ENCODE peak calls at places on chromosomes 13 and 19, in ten cellular contexts. F is NB4; I is PC-3; P is lower leg skin; J is keratinocyte; K is GM12865; D is bronchial epithelial cell; Y is left ventricle myocardium inferior; A is OCI-LY7; X is activated CD8-positive, alpha-beta T cell treated with anti-CD3 and anti-CD28 coated beads for 36 hours. E is an unnamed sample.

GRCh38 chr13:47085346-47085745 is 188.5 kb upstream of the HTR2A start:
- DNase-seq in J (no peak), D (peak; percentile 6), P (no peak), X (no peak), A (no peak), K (no peak), I (peak; percentile 37), F (no peak), Y (no peak), E (no peak)

GRCh38 chr13:28705734-28706133 is 13.0 kb downstream of the SLC46A3 start:
- DNase-seq in I (no peak), X (no peak), F (no peak), K (no peak), A (no peak), P (no peak), Y (no peak), D (no peak), J (no peak), E (no peak)

GRCh38 chr19:45097776-45098520 is 5.0 kb downstream of the PPP1R37 start:
- DNase-seq in F (peak; percentile 70), Y (peak; percentile 29), K (no peak), J (no peak), D (peak; percentile 83), A (no peak), P (peak; percentile 61), I (peak; percentile 87), X (no peak), E (no peak)

GRCh38 chr13:40626977-40627376 is 39.5 kb downstream of the FOXO1 start:
- DNase-seq in Y (no peak), J (no peak), D (no peak), K (no peak), A (no peak), X (no peak), F (no peak), P (no peak), I (no peak), E (no peak)

GRCh38 chr13:39269411-39269810 is 231.2 kb downstream of the NHLRC3 start:
- DNase-seq in D (no peak), K (no peak), F (no peak), P (no peak), J (no peak), Y (no peak), A (no peak), X (no peak), I (no peak), E (no peak)

GRCh38 chr13:104678161-104678560 is 1611.9 kb upstream of the SLC10A2 start:
- DNase-seq in J (no peak), Y (no peak), X (no peak), F (no peak), K (no peak), I (no peak), P (no peak), A (no peak), D (no peak), E (no peak)

GRCh38 chr13:38173403-38173802 is 176.2 kb upstream of the UFM1 start:
- DNase-seq in Y (no peak), A (no peak), F (no peak), P (no peak), I (no peak), J (no peak), X (no peak), K (no peak), D (no peak), E (no peak)

GRCh38 chr19:40026597-40026970 is 29.4 kb downstream of the ZNF780B start:
- DNase-seq in K (no peak), P (no peak), D (no peak), A (no peak), X (no peak), F (no peak), J (no peak), Y (no peak), I (no peak), E (no peak)

GRCh38 chr19:17751912-17752273 is 616 bp downstream of the FCHO1 start:
- DNase-seq in D (no peak), Y (no peak), X (no peak), J (no peak), A (no peak), F (peak; percentile 65), I (no peak), P (no peak), K (peak; percentile 64), E (peak; percentile 30)

GRCh38 chr13:29483211-29483610 is 112.3 kb downstream of the SLC7A1 start:
- DNase-seq in I (no peak), P (no peak), F (no peak), D (no peak), J (no peak), Y (peak; percentile 72), X (no peak), K (no peak), A (no peak), E (no peak)

GRCh38 chr19:45607071-45608029 is 5.3 kb upstream of the GPR4 start:
- DNase-seq in P (peak; percentile 51), A (peak; percentile 28), X (peak; percentile 47), Y (peak; percentile 79), J (no peak), F (peak; percentile 50), I (peak; percentile 76), D (peak; percentile 44), K (peak; percentile 52), E (no peak)

GRCh38 chr19:5338661-5339469 is 1.7 kb downstream of the PTPRS start:
- DNase-seq in D (no peak), I (no peak), Y (no peak), K (no peak), A (no peak), F (peak; percentile 15), X (no peak), J (no peak), P (no peak), E (peak; percentile 73)
- TF ChIP-seq CTCF in D (no peak), I (no peak), Y (no peak), K (no peak), A (peak; percentile 48), F (no peak), X (no peak), J (no peak), P (no peak), E (no peak)

GRCh38 chr13:102443234-102443633 is 41.4 kb upstream of the FGF14 start:
- DNase-seq in I (no peak), P (no peak), A (no peak), Y (no peak), F (no peak), X (no peak), D (peak; percentile 8), K (no peak), J (no peak), E (no peak)

GRCh38 chr13:102441085-102441484 is 39.2 kb upstream of the FGF14 start:
- DNase-seq in A (no peak), Y (no peak), D (no peak), J (no peak), X (no peak), K (no peak), P (no peak), I (no peak), F (no peak), E (no peak)

DNA sequence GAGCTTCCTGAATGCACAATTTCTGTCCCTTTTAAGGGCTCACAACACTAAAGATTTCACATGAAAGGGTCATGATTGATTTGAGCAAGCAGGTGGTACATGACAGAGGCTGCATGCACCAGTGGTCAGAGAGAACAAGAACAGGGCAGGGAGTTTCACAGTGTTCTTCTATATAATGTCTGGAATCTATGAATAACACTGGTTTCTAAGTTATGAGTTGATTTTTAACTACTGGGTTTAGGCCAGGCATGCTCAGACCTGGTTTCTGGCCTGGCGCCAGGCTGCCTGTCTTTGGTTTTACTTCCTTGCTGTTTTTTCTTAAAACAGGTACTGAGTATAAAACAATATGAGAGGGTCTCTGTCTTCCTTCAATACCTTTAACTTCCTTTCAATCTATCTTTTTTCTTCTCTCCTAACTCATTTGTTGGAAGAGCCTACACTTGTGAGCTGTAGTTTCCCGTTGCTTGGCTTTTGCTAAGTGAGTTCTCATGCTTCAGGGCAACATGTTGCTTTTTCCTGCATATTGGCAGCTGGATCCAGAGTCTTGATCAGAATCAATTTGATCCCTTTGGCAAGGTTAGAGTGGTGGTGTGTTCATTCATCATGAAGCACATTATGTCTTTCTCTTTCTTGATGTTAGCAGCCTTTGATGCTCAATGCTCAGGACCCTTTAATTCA is 38.5 kb upstream of the FGF14 start:
- DNase-seq in K (peak; percentile 72), Y (no peak), F (no peak), X (no peak), J (peak; percentile 19), I (no peak), A (peak; percentile 51), P (no peak), D (peak; percentile 67), E (peak; percentile 13)
- TF ChIP-seq CTCF in K (no peak), Y (no peak), F (no peak), X (no peak), J (no peak), I (no peak), A (no peak), P (no peak), D (no peak), E (no peak)

GRCh38 chr13:25268561-25268960 is 18.7 kb downstream of the MTMR6 start:
- DNase-seq in Y (no peak), A (no peak), K (no peak), I (no peak), J (no peak), P (no peak), F (no peak), D (no peak), X (no peak), E (no peak)

GRCh38 chr13:25262261-25262660 is 25.0 kb downstream of the MTMR6 start:
- DNase-seq in K (no peak), J (no peak), P (no peak), D (no peak), X (no peak), Y (no peak), A (no peak), F (no peak), I (no peak), E (no peak)

GRCh38 chr13:25267715-25268114 is 19.6 kb downstream of the MTMR6 start:
- DNase-seq in D (no peak), P (no peak), J (no peak), Y (no peak), X (no peak), K (peak; percentile 16), A (peak; percentile 33), F (peak; percentile 44), I (peak; percentile 18), E (no peak)
- TF ChIP-seq CTCF in D (peak; percentile 7), P (no peak), J (no peak), Y (peak; percentile 21), X (peak; percentile 52), K (peak; percentile 13), A (peak; percentile 61), F (peak; percentile 35), I (peak; percentile 33), E (no peak)

DNA sequence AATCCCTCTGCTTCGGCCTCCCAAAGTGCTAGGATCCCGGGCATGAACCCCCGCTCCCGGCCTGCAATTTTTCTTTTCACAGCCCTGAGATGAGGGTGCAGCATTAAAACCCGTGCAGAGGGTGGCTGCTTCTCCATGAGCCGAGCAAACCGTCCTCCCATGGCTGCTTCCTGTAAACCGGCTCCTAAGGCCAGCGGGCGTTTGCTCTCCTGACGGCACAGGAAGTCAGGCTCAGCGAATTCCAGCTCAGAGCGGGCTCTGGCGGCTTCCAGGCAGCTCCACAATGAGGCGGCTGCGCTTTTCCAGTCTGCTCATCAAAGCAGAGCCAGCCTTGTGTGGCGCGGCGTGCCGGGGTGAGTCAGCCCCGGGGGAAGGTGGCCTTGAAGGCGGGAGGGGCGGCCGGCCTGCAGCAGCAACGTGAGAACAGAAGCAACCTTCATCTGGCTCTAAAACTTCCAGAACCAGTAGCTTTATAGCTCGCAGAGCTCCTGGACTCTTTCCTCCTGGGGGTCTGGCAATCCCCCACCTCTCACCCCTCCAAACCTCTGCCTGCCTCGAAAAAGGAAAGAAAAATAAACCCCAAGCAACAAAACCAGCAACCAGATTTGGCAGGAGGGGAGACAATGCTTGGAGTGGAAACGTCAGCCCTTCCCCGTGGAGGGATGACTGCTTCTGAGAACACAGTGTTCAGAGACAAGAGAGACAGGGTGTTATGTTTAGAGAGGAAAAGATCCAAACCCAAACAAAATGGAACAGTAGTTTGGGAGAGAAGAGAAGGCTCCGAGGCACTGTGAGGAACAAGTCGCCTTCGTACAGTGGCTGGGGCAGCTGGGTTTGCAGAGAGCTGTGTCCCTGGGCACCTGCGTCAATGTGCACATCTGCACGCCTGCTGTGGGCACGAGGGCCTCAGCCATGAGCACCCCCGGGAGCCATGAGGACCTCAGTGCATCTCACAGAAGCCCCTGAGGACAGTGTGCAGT is 67.8 kb downstream of the GADD45B start:
- DNase-seq in F (peak; percentile 92), I (peak; percentile 94), K (peak; percentile 78), X (peak; percentile 86), D (peak; percentile 90), Y (peak; percentile 94), J (peak; percentile 71), P (peak; percentile 91), A (peak; percentile 46), E (peak; percentile 76)
- TF ChIP-seq CTCF in F (no peak), I (peak; percentile 35), K (no peak), X (no peak), D (peak; percentile 62), Y (peak; percentile 43), J (peak; percentile 45), P (no peak), A (no peak), E (no peak)

E was measured in GM20000.